ENCODE peak calls at places on chromosomes 16 and 17, in four cellular contexts. C is cardiac fibroblast; E is CD8-positive, alpha-beta T cell; W is SK-N-SH. I is an unnamed sample.

GRCh38 chr16:75202069-75202590 is 4.8 kb downstream of the CTRB2 start:
- DNase-seq in W (no peak), E (no peak), C (no peak), I (no peak)

GRCh38 chr17:69492410-69493071 is 78.0 kb downstream of the MAP2K6 start:
- DNase-seq in W (peak; percentile 42), C (peak; percentile 61), E (no peak), I (no peak)

GRCh38 chr16:88610080-88610479 is 28.3 kb upstream of the IL17C start:
- DNase-seq in W (no peak), E (no peak), C (no peak), I (no peak)

GRCh38 chr16:14399397-14400284 is 230.4 kb downstream of the PARN start:
- DNase-seq in E (no peak), C (peak; percentile 69), W (no peak), I (no peak)

GRCh38 chr16:77711775-77712174 is 10.5 kb upstream of the NUDT7 start:
- DNase-seq in W (no peak), E (no peak), C (no peak), I (no peak)

GRCh38 chr16:68954871-68955635 is 111.7 kb downstream of the TANGO6 start:
- DNase-seq in W (peak; percentile 66), E (no peak), C (no peak), I (no peak)

GRCh38 chr17:77354721-77355455 is 214.1 kb downstream of the SEC14L1 start:
- DNase-seq in W (peak; percentile 60), C (peak; percentile 99), E (no peak), I (no peak)

GRCh38 chr17:59627770-59628171 is 8.1 kb downstream of the CLTC start:
- DNase-seq in E (no peak), W (no peak), C (no peak), I (no peak)

GRCh38 chr16:16001856-16002255 is 52.4 kb downstream of the ABCC1 start:
- DNase-seq in C (no peak), W (no peak), E (no peak), I (no peak)

GRCh38 chr16:77571463-77571862 is 136.6 kb upstream of the ADAMTS18 start:
- DNase-seq in C (no peak), E (no peak), W (no peak), I (no peak)

GRCh38 chr17:79970576-79971068 is 65.0 kb downstream of the TBC1D16 start:
- DNase-seq in W (peak; percentile 33), C (peak; percentile 53), E (no peak), I (no peak)

GRCh38 chr17:36534117-36534880 is at the start of gene MYO19:
- DNase-seq in C (peak; percentile 57), W (peak; percentile 81), E (peak; percentile 22), I (no peak)

GRCh38 chr16:86927699-86928098 is 349.4 kb downstream of the FOXL1 start:
- DNase-seq in E (no peak), C (no peak), W (no peak), I (no peak)

GRCh38 chr16:79997257-79997656 is 396.7 kb upstream of the MAF start:
- DNase-seq in W (peak; percentile 14), E (no peak), C (peak; percentile 42), I (no peak)

GRCh38 chr17:34619687-34620217 is 40.4 kb downstream of the TMEM132E start:
- DNase-seq in E (no peak), W (no peak), C (no peak), I (no peak)

GRCh38 chr17:9768381-9768934 is 22.9 kb downstream of the DHRS7C start:
- DNase-seq in C (peak; percentile 45), W (peak; percentile 45), E (no peak), I (no peak)

GRCh38 chr17:77453613-77454559 is 313.1 kb downstream of the SEC14L1 start:
- DNase-seq in C (no peak), W (no peak), E (no peak), I (no peak)

GRCh38 chr16:12362482-12363458 is 386.2 kb downstream of the SNX29 start:
- DNase-seq in E (no peak), W (no peak), C (peak; percentile 23), I (no peak)

GRCh38 chr16:13519871-13520270 is 400.1 kb upstream of the ERCC4 start:
- DNase-seq in E (no peak), W (no peak), C (no peak), I (no peak)

GRCh38 chr16:88498576-88499208 is 45.6 kb downstream of the ZFPM1 start:
- DNase-seq in E (no peak), C (no peak), W (no peak), I (no peak)

GRCh38 chr16:67456383-67457140 is 24.4 kb downstream of the ATP6V0D1 start:
- DNase-seq in C (peak; percentile 57), W (peak; percentile 51), E (no peak), I (no peak)

DNA sequence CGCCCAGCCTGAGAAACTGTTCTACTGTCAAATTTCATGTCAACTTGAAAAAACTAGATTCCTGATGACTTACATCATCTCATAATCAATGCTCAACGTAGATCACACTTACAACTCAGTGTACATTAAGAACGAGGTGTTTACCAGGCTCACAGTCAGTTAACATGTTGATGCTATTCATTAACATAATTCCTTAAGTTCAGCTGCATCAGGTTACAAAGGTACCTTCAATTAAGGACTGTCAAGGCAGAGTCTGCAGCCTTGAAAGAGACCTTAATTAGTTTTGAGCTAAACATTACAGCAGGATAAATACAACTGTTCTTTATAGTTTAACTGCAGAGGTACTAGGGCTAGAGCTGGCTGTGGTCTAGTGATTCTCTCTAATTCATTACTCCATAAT is 1.9 kb downstream of the GNA13 start:
- DNase-seq in E (no peak), C (no peak), W (no peak), I (no peak)
- TF ChIP-seq CTCF in E (no peak), C (no peak), W (no peak), I (no peak)

GRCh38 chr16:7026639-7027038 is 306.0 kb upstream of the RBFOX1 start:
- DNase-seq in W (no peak), C (no peak), E (no peak), I (no peak)

GRCh38 chr16:7021653-7022275 is 310.9 kb upstream of the RBFOX1 start:
- DNase-seq in E (no peak), W (no peak), C (no peak), I (no peak)

GRCh38 chr16:7025616-7026190 is 306.9 kb upstream of the RBFOX1 start:
- DNase-seq in E (no peak), C (peak; percentile 27), W (peak; percentile 79), I (peak; percentile 57)
- TF ChIP-seq CTCF in E (no peak), C (peak; percentile 29), W (peak; percentile 41), I (peak; percentile 75)

GRCh38 chr16:55489119-55489955 is 10.3 kb downstream of the MMP2 start:
- DNase-seq in E (no peak), W (no peak), C (no peak), I (no peak)
- TF ChIP-seq CTCF in E (no peak), W (no peak), C (no peak), I (no peak)

GRCh38 chr16:54291981-54292487 is 5.4 kb upstream of the IRX3 start:
- DNase-seq in W (no peak), E (no peak), C (peak; percentile 23), I (no peak)
- TF ChIP-seq CTCF in W (no peak), E (no peak), C (no peak), I (no peak)

GRCh38 chr17:47660064-47660492 is 10.4 kb downstream of the KPNB1 start:
- DNase-seq in E (no peak), C (no peak), W (no peak), I (no peak)
- TF ChIP-seq CTCF in E (peak; percentile 42), C (no peak), W (peak; percentile 28), I (no peak)

GRCh38 chr17:43699438-43699756 is 37.7 kb upstream of the MEOX1 start:
- DNase-seq in C (no peak), W (no peak), E (no peak), I (no peak)
- TF ChIP-seq CTCF in C (no peak), W (no peak), E (no peak), I (no peak)

GRCh38 chr17:74961657-74962360 is 10.8 kb downstream of the HID1 start:
- DNase-seq in C (peak; percentile 91), W (peak; percentile 96), E (peak; percentile 75), I (peak; percentile 95)

GRCh38 chr17:74962622-74963394 is 9.8 kb downstream of the HID1 start:
- DNase-seq in C (no peak), E (no peak), W (no peak), I (no peak)

GRCh38 chr17:74957935-74958549 is 14.5 kb downstream of the HID1 start:
- DNase-seq in C (peak; percentile 57), W (peak; percentile 96), E (peak; percentile 70), I (peak; percentile 85)

GRCh38 chr17:74959826-74960738 is 12.5 kb downstream of the HID1 start:
- DNase-seq in E (no peak), W (no peak), C (peak; percentile 19), I (no peak)

GRCh38 chr17:74960739-74961342 is 11.7 kb downstream of the HID1 start:
- DNase-seq in E (peak; percentile 6), W (no peak), C (peak; percentile 48), I (no peak)
- TF ChIP-seq CTCF in E (no peak), W (peak; percentile 19), C (peak; percentile 43), I (peak; percentile 88)

DNA sequence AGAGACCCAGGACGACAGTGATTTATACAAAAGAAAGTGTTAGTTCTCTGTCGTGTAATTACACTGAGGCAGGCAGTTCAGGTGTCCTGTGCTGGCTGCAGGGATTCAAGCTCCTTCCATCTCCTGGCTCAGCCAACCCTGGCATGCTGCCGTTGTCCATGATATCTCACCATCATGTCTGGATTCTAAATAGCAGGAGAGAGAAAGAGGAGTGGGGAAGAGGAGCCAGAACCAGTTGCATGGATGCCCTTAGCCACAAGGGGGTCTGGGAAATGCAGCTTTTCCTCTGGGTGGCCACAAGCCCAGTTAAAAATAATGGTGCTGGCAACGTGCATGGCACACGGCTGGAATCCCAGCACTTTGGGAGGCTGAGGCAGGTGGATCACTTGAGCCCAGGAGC is 9.7 kb downstream of the C16orf54 start:
- DNase-seq in E (no peak), W (peak; percentile 53), C (no peak), I (no peak)
- TF ChIP-seq CTCF in E (no peak), W (no peak), C (no peak), I (no peak)